ENCODE peak calls at places on chromosomes 11 and 22, in six cellular contexts. L, T, R, A, G and K are unnamed samples.

GRCh38 chr22:41177626-41178424 is 27.3 kb upstream of the L3MBTL2 start:
- DNase-seq in L (no peak), T (no peak), R (no peak), A (no peak), G (no peak), K (no peak)

GRCh38 chr11:120751550-120751949 is 240.0 kb downstream of the GRIK4 start:
- DNase-seq in L (no peak), T (no peak), R (no peak), A (no peak), G (no peak), K (no peak)

GRCh38 chr11:119155733-119156492 is 7.1 kb downstream of the ABCG4 start:
- DNase-seq in L (no peak), T (no peak), R (no peak), A (no peak), G (no peak), K (peak)

GRCh38 chr11:332651-333480 is 12.2 kb upstream of the IFITM3 start:
- DNase-seq in L (no peak), T (no peak), R (no peak), A (no peak), G (no peak), K (no peak)

GRCh38 chr11:14446701-14447169 is 52.9 kb downstream of the COPB1 start:
- DNase-seq in L (no peak), T (no peak), R (no peak), A (no peak), G (no peak), K (peak)

GRCh38 chr11:59267196-59267595 is 54.5 kb upstream of the MPEG1 start:
- DNase-seq in L (no peak), T (no peak), R (no peak), A (no peak), G (no peak), K (no peak)

GRCh38 chr11:73237471-73238290 is 19.6 kb downstream of the P2RY2 start:
- DNase-seq in L (peak), T (no peak), R (peak), A (no peak), G (peak), K (no peak)

GRCh38 chr11:114366331-114367243 is 33.7 kb downstream of the C11orf71 start:
- DNase-seq in L (no peak), T (no peak), R (no peak), A (no peak), G (peak), K (peak)

GRCh38 chr22:31291403-31291715 is 929 bp downstream of the PIK3IP1 start:
- DNase-seq in L (no peak), T (no peak), R (no peak), A (no peak), G (peak), K (no peak)

GRCh38 chr22:36613958-36614357 is 85.0 kb upstream of the EIF3D start:
- DNase-seq in L (no peak), T (no peak), R (no peak), A (no peak), G (no peak), K (no peak)

GRCh38 chr11:57842873-57843272 is 81.3 kb downstream of the CTNND1 start:
- DNase-seq in L (no peak), T (no peak), R (no peak), A (no peak), G (no peak), K (no peak)

GRCh38 chr11:73158356-73159051 is 16.4 kb upstream of the FCHSD2 start:
- DNase-seq in L (peak), T (no peak), R (no peak), A (no peak), G (peak), K (no peak)

GRCh38 chr22:47168441-47168840 is 406.0 kb downstream of the TBC1D22A start:
- DNase-seq in L (peak), T (peak), R (no peak), A (no peak), G (no peak), K (no peak)

GRCh38 chr11:1705121-1706052 is 8.4 kb downstream of the KRTAP5-6 start:
- DNase-seq in L (peak), T (no peak), R (no peak), A (no peak), G (no peak), K (no peak)

GRCh38 chr22:32548039-32548438 is 73.4 kb downstream of the FBXO7 start:
- DNase-seq in L (no peak), T (no peak), R (no peak), A (no peak), G (no peak), K (no peak)

GRCh38 chr22:17159504-17159951 is 451 bp upstream of the HDHD5 start:
- DNase-seq in L (no peak), T (peak), R (peak), A (peak), G (peak), K (peak)

GRCh38 chr11:10208045-10208674 is 85.9 kb downstream of the SBF2 start:
- DNase-seq in L (no peak), T (no peak), R (no peak), A (no peak), G (peak), K (peak)

GRCh38 chr11:86488553-86488952 is 113.9 kb downstream of the CCDC81 start:
- DNase-seq in L (no peak), T (no peak), R (no peak), A (no peak), G (no peak), K (no peak)

GRCh38 chr11:14144905-14145304 is 182.4 kb downstream of the SPON1 start:
- DNase-seq in L (no peak), T (no peak), R (no peak), A (no peak), G (no peak), K (no peak)

GRCh38 chr11:57622263-57622662 is 24.8 kb downstream of the SERPING1 start:
- DNase-seq in L (peak), T (no peak), R (no peak), A (no peak), G (no peak), K (no peak)

GRCh38 chr22:46878549-46878948 is 116.1 kb downstream of the TBC1D22A start:
- DNase-seq in L (no peak), T (no peak), R (no peak), A (no peak), G (no peak), K (no peak)

GRCh38 chr11:120239713-120240640 is at the start of gene POU2F3:
- DNase-seq in L (peak), T (peak), R (no peak), A (no peak), G (no peak), K (no peak)

GRCh38 chr22:29480512-29481264 is 670 bp downstream of the NEFH start:
- DNase-seq in L (no peak), T (no peak), R (no peak), A (peak), G (peak), K (no peak)

GRCh38 chr11:60281482-60281881 is 1.0 kb downstream of the MS4A4A start:
- DNase-seq in L (no peak), T (no peak), R (no peak), A (no peak), G (no peak), K (no peak)

GRCh38 chr11:117315285-117316196 is 515 bp downstream of the BACE1 start:
- DNase-seq in L (peak), T (no peak), R (no peak), A (no peak), G (no peak), K (no peak)

GRCh38 chr11:44351898-44352498 is 42.1 kb upstream of the ALX4 start:
- DNase-seq in L (no peak), T (no peak), R (no peak), A (no peak), G (peak), K (no peak)

GRCh38 chr11:15073361-15074205 is at the start of gene CALCB:
- DNase-seq in L (no peak), T (no peak), R (no peak), A (no peak), G (peak), K (peak)

GRCh38 chr11:130638048-130638447 is 189.6 kb downstream of the ADAMTS15 start:
- DNase-seq in L (no peak), T (no peak), R (no peak), A (no peak), G (peak), K (no peak)

GRCh38 chr11:45392154-45392553 is 106.0 kb upstream of the SYT13 start:
- DNase-seq in L (no peak), T (no peak), R (no peak), A (no peak), G (no peak), K (no peak)
- H3K27ac ChIP-seq in L (no peak), T (peak), R (peak), A (no peak), G (no peak), K (no peak)

GRCh38 chr11:106236295-106236694 is 158.8 kb downstream of the AASDHPPT start:
- DNase-seq in L (no peak), T (no peak), R (no peak), A (no peak), G (no peak), K (no peak)

GRCh38 chr11:106233191-106233590 is 155.7 kb downstream of the AASDHPPT start:
- DNase-seq in L (no peak), T (no peak), R (no peak), A (no peak), G (no peak), K (no peak)

GRCh38 chr11:106228996-106229395 is 151.5 kb downstream of the AASDHPPT start:
- DNase-seq in L (no peak), T (no peak), R (no peak), A (no peak), G (no peak), K (no peak)

GRCh38 chr11:106234794-106235193 is 157.3 kb downstream of the AASDHPPT start:
- DNase-seq in L (no peak), T (no peak), R (no peak), A (no peak), G (no peak), K (no peak)

DNA sequence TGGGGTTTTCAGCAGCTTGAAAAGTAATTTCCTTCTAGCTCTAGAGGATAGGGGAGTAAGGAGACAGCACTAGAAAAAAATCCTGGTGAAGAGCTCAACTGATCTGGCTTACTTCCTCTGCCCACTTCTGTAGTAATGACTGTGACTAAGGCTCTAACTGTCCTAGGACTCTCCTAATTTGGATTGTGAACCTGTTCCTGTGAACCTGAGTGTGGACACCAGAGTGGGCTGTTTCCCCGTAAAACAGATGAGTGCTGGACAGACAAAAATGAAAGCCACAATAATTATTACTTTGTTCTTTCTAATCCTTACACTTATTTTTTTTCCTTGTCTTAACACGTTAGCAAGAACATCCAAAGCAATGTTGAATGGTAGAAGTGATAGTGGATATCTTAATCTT is 154.1 kb downstream of the AASDHPPT start:
- DNase-seq in L (no peak), T (no peak), R (no peak), A (no peak), G (peak), K (no peak)
- TF ChIP-seq CTCF in L (no peak), T (no peak), R (no peak), A (peak), G (peak), K (peak)

GRCh38 chr11:70139785-70140410 is 61.8 kb downstream of the ANO1 start:
- DNase-seq in L (no peak), T (peak), R (peak), A (no peak), G (no peak), K (no peak)

GRCh38 chr11:70137383-70137782 is 59.3 kb downstream of the ANO1 start:
- DNase-seq in L (no peak), T (no peak), R (no peak), A (no peak), G (no peak), K (no peak)

GRCh38 chr11:70140859-70141489 is 62.1 kb upstream of the FADD start:
- DNase-seq in L (no peak), T (no peak), R (no peak), A (no peak), G (no peak), K (no peak)

GRCh38 chr11:70135142-70136132 is 57.3 kb downstream of the ANO1 start:
- DNase-seq in L (no peak), T (peak), R (no peak), A (no peak), G (peak), K (no peak)

GRCh38 chr11:70138403-70138802 is 60.3 kb downstream of the ANO1 start:
- DNase-seq in L (no peak), T (no peak), R (no peak), A (no peak), G (no peak), K (no peak)
- H3K27ac ChIP-seq in L (no peak), T (no peak), R (no peak), A (no peak), G (no peak), K (no peak)

DNA sequence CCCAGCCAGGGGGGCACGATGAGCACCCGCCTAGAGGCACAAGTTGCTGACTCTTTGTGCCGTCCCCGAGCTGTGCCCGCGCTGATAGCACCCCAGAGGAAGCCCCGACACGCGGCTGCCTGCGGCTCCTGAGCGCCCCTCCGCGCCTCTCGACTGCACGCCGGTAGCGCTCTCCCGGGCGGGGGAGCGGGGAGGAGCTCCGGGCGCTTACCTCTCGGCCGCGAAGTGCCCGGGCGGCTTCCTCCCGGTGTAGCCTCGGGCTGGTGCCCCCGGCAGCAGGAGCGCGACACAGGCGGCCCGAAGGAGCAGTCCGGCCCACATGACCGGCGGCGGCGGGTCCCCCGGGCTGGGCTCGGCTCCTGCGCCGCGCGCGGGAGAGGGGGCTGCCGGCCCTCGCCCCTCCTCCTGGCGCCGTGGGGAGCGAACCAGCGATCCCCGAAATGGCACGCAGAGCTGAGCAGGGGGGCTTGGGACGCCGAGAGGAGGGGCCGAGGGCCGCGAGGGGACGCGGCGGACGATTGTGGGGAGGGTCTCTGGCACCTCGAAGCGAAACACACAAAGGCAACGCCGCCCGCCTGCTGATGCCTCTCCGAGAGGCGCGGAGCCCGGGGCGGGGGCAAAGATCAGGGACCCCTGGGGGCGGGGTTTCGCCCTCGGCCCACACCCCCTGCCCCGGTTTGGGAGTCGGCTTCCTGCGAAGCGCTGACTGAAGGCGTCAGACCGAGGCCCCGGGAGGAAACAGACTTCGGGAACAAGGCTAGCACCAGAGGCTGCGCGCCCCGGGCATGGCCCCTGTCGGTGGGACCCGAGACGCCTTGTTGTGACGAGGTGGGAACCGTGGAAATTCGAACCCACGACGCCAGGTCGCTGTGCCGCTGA is at the start of gene VWCE:
- DNase-seq in L (peak), T (peak), R (peak), A (peak), G (peak), K (peak)
- TF ChIP-seq CTCF in L (peak), T (no peak), R (no peak), A (no peak), G (peak), K (peak)

GRCh38 chr11:95711162-95711944 is 78.2 kb downstream of the FAM76B start:
- DNase-seq in L (no peak), T (no peak), R (no peak), A (no peak), G (peak), K (no peak)
- H3K27ac ChIP-seq in L (peak), T (no peak), R (no peak), A (no peak), G (no peak), K (no peak)

GRCh38 chr22:48622891-48623545 is 1204.7 kb downstream of the BRD1 start:
- DNase-seq in L (no peak), T (no peak), R (no peak), A (no peak), G (no peak), K (no peak)
- TF ChIP-seq CTCF in L (no peak), T (no peak), R (no peak), A (no peak), G (no peak), K (no peak)

GRCh38 chr11:75558939-75559843 is 2.9 kb upstream of the SERPINH1 start:
- DNase-seq in L (no peak), T (no peak), R (no peak), A (no peak), G (peak), K (no peak)
- H3K27ac ChIP-seq in L (peak), T (peak), R (peak), A (peak), G (peak), K (peak)